ENCODE peak calls at places on chromosomes 2 and 18, in four cellular contexts. One of them, this sample, is unnamed.

GRCh38 chr2:238916875-238917590 is 69.1 kb downstream of the TWIST2 start:
- DNase-seq in adrenal gland: no peak
- DNase-seq in body of pancreas: no peak
- DNase-seq in transverse colon: no peak
- DNase-seq in this sample: no peak

GRCh38 chr2:71154798-71155197 is 24.4 kb downstream of the MPHOSPH10 start:
- DNase-seq in adrenal gland: no peak
- DNase-seq in body of pancreas: no peak
- DNase-seq in transverse colon: peak
- DNase-seq in this sample: peak

GRCh38 chr18:500556-501405 is at the start of gene COLEC12:
- DNase-seq in adrenal gland: no peak
- DNase-seq in body of pancreas: no peak
- DNase-seq in transverse colon: peak
- DNase-seq in this sample: peak

GRCh38 chr2:24272161-24272802 is 88.1 kb downstream of the ITSN2 start:
- DNase-seq in adrenal gland: no peak
- DNase-seq in body of pancreas: no peak
- DNase-seq in transverse colon: no peak
- DNase-seq in this sample: no peak

GRCh38 chr2:177161741-177162440 is 50.7 kb upstream of the HNRNPA3 start:
- DNase-seq in adrenal gland: no peak
- DNase-seq in body of pancreas: no peak
- DNase-seq in transverse colon: no peak
- DNase-seq in this sample: peak

GRCh38 chr2:189179607-189179979 is at the start of gene COL5A2:
- DNase-seq in adrenal gland: peak
- DNase-seq in body of pancreas: no peak
- DNase-seq in transverse colon: peak
- DNase-seq in this sample: no peak

GRCh38 chr2:182043861-182044260 is 58.2 kb downstream of the PPP1R1C start:
- DNase-seq in adrenal gland: no peak
- DNase-seq in body of pancreas: no peak
- DNase-seq in transverse colon: no peak
- DNase-seq in this sample: no peak

GRCh38 chr2:56688661-56689060 is 504.9 kb downstream of the CCDC85A start:
- DNase-seq in adrenal gland: no peak
- DNase-seq in body of pancreas: no peak
- DNase-seq in transverse colon: no peak
- DNase-seq in this sample: no peak

GRCh38 chr18:58373486-58373885 is 255.4 kb downstream of the ALPK2 start:
- DNase-seq in adrenal gland: no peak
- DNase-seq in body of pancreas: no peak
- DNase-seq in transverse colon: no peak
- DNase-seq in this sample: no peak

GRCh38 chr2:120765911-120766757 is 30.5 kb downstream of the GLI2 start:
- DNase-seq in adrenal gland: peak
- DNase-seq in body of pancreas: peak
- DNase-seq in transverse colon: peak
- DNase-seq in this sample: no peak

GRCh38 chr2:106257135-106257534 is 63.0 kb upstream of the UXS1 start:
- DNase-seq in adrenal gland: no peak
- DNase-seq in body of pancreas: no peak
- DNase-seq in transverse colon: no peak
- DNase-seq in this sample: no peak

GRCh38 chr2:75140288-75140687 is 59.0 kb downstream of the TACR1 start:
- DNase-seq in adrenal gland: no peak
- DNase-seq in body of pancreas: no peak
- DNase-seq in transverse colon: no peak
- DNase-seq in this sample: no peak

GRCh38 chr18:42854558-42854957 is 260.9 kb downstream of the RIT2 start:
- DNase-seq in adrenal gland: no peak
- DNase-seq in body of pancreas: no peak
- DNase-seq in transverse colon: no peak
- DNase-seq in this sample: no peak

GRCh38 chr2:212953170-212953920 is 198.1 kb downstream of the IKZF2 start:
- DNase-seq in adrenal gland: no peak
- DNase-seq in body of pancreas: no peak
- DNase-seq in transverse colon: no peak
- DNase-seq in this sample: no peak

GRCh38 chr2:173881466-173881865 is 83.7 kb downstream of the SP3 start:
- DNase-seq in adrenal gland: peak
- DNase-seq in body of pancreas: no peak
- DNase-seq in transverse colon: peak
- DNase-seq in this sample: no peak

GRCh38 chr2:107338059-107338458 is 452.1 kb upstream of the ST6GAL2 start:
- DNase-seq in adrenal gland: no peak
- DNase-seq in body of pancreas: no peak
- DNase-seq in transverse colon: no peak
- DNase-seq in this sample: no peak

GRCh38 chr2:6526093-6526824 is 339.4 kb downstream of the CMPK2 start:
- DNase-seq in adrenal gland: no peak
- DNase-seq in body of pancreas: peak
- DNase-seq in transverse colon: peak
- DNase-seq in this sample: no peak

GRCh38 chr2:238421695-238422035 is 5.1 kb upstream of the ASB1 start:
- DNase-seq in adrenal gland: no peak
- DNase-seq in body of pancreas: no peak
- DNase-seq in transverse colon: no peak
- DNase-seq in this sample: no peak

GRCh38 chr2:192413812-192414424 is 219.2 kb upstream of the TMEFF2 start:
- DNase-seq in adrenal gland: no peak
- DNase-seq in body of pancreas: no peak
- DNase-seq in transverse colon: no peak
- DNase-seq in this sample: no peak

GRCh38 chr2:77271262-77271661 is 250.9 kb downstream of the LRRTM4 start:
- DNase-seq in adrenal gland: no peak
- DNase-seq in body of pancreas: no peak
- DNase-seq in transverse colon: no peak
- DNase-seq in this sample: no peak

GRCh38 chr2:10079192-10079930 is 850 bp downstream of the CYS1 start:
- DNase-seq in adrenal gland: peak
- DNase-seq in body of pancreas: peak
- DNase-seq in transverse colon: no peak
- DNase-seq in this sample: no peak

GRCh38 chr2:189144700-189145211 is 34.8 kb downstream of the COL5A2 start:
- DNase-seq in adrenal gland: no peak
- DNase-seq in body of pancreas: no peak
- DNase-seq in transverse colon: no peak
- DNase-seq in this sample: no peak

GRCh38 chr2:107132141-107132540 is 246.2 kb upstream of the ST6GAL2 start:
- DNase-seq in adrenal gland: no peak
- DNase-seq in body of pancreas: no peak
- DNase-seq in transverse colon: no peak
- DNase-seq in this sample: no peak

GRCh38 chr2:175170679-175171304 is 2.8 kb upstream of the ATF2 start:
- DNase-seq in adrenal gland: no peak
- DNase-seq in body of pancreas: no peak
- DNase-seq in transverse colon: no peak
- DNase-seq in this sample: no peak
- TF ChIP-seq POLR2A in adrenal gland: no peak
- TF ChIP-seq POLR2A in body of pancreas: no peak
- TF ChIP-seq POLR2A in transverse colon: no peak
- TF ChIP-seq POLR2A in this sample: no peak

DNA sequence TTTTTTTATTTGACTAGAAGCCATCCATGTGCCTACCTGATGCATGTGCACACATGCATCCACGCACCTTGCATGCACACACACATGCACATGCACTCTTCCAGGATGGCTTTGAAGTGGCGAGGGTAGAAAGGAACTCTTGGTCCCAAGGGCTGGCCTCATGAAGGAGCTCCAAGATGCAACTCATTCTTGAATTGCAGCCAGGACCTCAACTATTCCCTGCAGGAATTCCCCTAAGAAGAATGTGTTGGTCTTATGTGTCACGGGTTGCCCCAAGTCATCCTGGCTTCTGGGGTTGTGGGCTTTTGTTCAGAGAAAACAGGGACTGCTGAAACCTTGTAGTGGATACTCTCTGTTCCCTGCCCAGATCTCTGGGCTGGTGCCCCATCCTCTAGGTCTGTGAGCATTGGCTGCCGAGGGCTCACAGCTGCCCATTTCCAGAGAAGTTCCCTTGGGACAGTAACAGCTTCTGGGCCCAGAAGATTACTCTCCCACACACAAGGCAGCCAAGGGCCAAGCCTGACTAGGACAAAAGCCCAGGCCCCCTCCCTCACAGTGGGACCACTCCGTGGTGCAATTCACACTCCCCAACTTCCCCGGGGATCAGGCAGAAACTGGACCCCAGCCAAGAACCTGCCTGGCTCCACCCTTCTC is 137.6 kb downstream of the COPS8 start:
- DNase-seq in adrenal gland: no peak
- DNase-seq in body of pancreas: peak
- DNase-seq in transverse colon: no peak
- DNase-seq in this sample: no peak
- TF ChIP-seq POLR2A in adrenal gland: no peak
- TF ChIP-seq POLR2A in body of pancreas: no peak
- TF ChIP-seq POLR2A in transverse colon: no peak
- TF ChIP-seq POLR2A in this sample: no peak

DNA sequence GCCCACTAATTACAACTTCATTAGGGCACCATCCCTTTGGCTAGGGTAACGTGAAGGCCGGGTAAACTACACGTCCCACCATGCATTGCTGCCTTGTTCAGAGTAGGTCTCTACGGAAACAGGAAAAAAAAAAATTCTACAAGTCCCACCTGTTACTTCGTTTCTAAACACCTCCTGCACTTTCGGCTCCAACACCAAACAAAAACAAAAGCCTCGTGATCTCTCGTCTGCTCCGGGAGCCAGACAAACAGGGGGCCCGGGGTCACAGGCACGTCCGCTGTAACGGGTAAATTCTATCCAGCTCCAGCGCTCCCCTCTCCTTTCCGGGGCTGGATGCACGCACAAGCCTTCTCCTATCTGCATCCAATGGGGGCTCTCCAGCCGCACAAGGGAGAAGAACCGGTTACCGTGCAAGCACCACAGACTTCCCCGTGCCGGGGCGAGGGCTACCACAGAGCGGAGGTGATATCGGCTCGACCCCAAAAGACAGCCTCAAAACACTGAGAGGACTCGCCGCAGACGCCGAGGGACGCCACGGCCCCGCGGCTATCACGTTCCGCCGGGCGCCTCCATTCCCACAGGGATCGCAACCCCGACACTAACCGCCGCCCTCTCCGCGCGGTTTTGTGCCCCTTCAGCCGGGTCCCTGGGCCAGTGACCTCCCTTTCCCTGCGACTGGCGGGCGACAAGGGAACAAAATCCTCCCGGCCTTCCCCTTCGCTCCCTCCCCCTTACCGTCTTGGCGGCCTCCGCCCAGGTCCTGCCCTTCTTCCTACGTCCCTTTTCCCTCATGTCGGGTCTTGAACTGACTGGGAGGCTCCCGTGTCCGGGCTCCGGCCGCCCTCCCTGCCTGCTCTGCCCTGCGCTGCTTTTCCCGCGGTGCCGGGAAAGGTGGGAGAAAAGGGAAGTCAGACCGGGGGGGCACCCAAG is 591 bp downstream of the ASXL2 start:
- DNase-seq in adrenal gland: peak
- DNase-seq in body of pancreas: peak
- DNase-seq in transverse colon: peak
- DNase-seq in this sample: peak
- TF ChIP-seq POLR2A in adrenal gland: peak
- TF ChIP-seq POLR2A in body of pancreas: peak
- TF ChIP-seq POLR2A in transverse colon: no peak
- TF ChIP-seq POLR2A in this sample: peak

DNA sequence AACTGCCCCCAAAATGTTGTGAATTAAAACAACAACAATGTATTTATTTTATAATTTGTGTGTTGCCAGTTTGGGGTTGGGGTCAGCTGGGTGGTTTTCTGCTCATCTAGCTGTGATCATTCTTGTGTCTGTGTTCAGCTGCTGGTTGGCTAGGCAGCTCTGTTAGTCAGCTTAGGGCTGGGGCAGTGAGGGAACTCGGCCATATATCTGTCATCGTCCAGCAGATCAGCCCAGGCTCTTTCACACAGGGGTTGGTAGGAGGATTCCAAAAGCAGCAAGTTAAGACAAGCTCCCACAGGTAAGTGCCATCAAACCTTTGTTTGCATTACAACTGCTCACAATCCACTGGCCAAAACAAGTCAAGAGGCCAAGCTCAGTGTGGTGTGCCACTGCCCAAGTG is 121.5 kb downstream of the LPIN1 start:
- DNase-seq in adrenal gland: no peak
- DNase-seq in body of pancreas: no peak
- DNase-seq in transverse colon: no peak
- DNase-seq in this sample: no peak
- TF ChIP-seq POLR2A in adrenal gland: no peak
- TF ChIP-seq POLR2A in body of pancreas: no peak
- TF ChIP-seq POLR2A in transverse colon: no peak
- TF ChIP-seq POLR2A in this sample: no peak

DNA sequence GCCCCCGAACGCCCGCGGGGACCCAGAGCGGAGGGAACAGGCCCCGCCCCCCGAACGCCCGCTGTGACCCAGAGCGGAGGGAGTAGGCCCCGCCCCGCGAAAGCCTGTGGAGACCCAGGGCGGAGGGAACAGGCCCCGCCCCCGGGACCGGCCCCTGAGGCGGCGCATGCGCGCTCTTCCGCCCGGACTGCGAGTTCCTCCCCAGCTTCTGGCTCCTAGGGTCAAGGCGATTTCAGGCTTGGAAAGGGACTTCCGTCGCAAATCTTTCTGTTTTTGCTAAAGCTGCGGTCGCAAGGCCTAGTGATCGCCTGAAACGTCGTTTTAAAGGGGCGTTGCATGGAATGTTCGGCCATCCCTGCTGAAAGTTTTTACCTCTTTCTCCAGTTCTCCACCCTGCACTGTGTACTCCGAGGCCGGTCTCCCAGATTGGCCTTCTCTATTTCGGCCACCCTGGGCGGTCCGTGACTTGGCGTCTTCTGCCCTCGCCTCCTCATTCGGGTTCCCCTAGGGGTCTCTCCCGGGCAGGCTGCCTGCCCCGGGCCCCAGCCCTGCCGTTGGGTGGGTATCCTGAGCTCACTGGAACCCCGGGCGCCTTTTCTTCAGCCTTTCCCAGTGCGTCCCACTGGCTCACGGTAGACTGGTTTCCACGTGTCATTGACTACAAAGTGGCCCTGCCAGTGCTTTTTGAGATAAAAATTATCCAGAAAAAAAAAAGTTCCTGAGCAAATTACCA is 372 bp upstream of the WDSUB1 start:
- DNase-seq in adrenal gland: peak
- DNase-seq in body of pancreas: peak
- DNase-seq in transverse colon: peak
- DNase-seq in this sample: peak
- TF ChIP-seq POLR2A in adrenal gland: peak
- TF ChIP-seq POLR2A in body of pancreas: peak
- TF ChIP-seq POLR2A in transverse colon: peak
- TF ChIP-seq POLR2A in this sample: peak

DNA sequence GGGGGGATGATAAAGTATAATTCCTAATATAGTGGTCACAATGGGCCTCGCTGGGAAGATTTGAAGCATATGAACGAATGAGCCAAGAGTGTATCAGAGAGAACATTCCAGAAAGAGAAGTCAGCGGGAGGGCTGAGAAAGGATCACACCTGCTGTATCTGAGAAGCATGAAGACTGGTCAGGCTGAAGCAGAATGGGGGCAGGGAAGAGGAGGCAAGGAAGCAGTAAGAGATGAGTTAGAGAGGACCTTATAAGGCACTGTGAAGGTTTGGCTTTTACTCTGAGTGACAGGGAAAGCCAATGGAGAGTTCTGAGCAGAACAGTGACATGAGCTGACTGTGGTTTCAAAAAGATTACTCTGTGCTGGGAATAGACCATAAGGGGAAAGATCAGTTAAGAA is 73.5 kb downstream of the CHN1 start:
- DNase-seq in adrenal gland: no peak
- DNase-seq in body of pancreas: no peak
- DNase-seq in transverse colon: no peak
- DNase-seq in this sample: no peak
- TF ChIP-seq POLR2A in adrenal gland: no peak
- TF ChIP-seq POLR2A in body of pancreas: no peak
- TF ChIP-seq POLR2A in transverse colon: no peak
- TF ChIP-seq POLR2A in this sample: no peak